ENCODE peak calls at places on chromosomes 11 and 22, in eight cellular contexts. Z, C, E, G, N, B, X and D are unnamed samples. For H3K4me1, the result is how much of the 10 kb centered on the place peaks cover.

GRCh38 chr11:112128483-112129121 is 35.3 kb downstream of the IL18 start:
- DNase-seq in Z (peak), C (no peak), E (peak), G (peak), N (peak), B (peak), X (peak), D (no peak)

GRCh38 chr22:32695451-32695891 is 106.0 kb upstream of the TIMP3 start:
- DNase-seq in Z (no peak), C (no peak), E (no peak), G (no peak), N (no peak), B (no peak), X (no peak), D (no peak)

GRCh38 chr11:73322111-73322985 is 14.3 kb downstream of the ARHGEF17 start:
- DNase-seq in Z (peak), C (no peak), E (no peak), G (no peak), N (no peak), B (no peak), X (no peak), D (no peak)

GRCh38 chr11:115384236-115384635 is 120.0 kb downstream of the CADM1 start:
- DNase-seq in Z (no peak), C (no peak), E (no peak), G (no peak), N (no peak), B (no peak), X (no peak), D (no peak)

GRCh38 chr11:120244476-120244875 is 4.5 kb downstream of the POU2F3 start:
- DNase-seq in Z (no peak), C (no peak), E (no peak), G (no peak), N (no peak), B (no peak), X (no peak), D (no peak)

GRCh38 chr11:6397156-6397555 is 6.9 kb downstream of the SMPD1 start:
- DNase-seq in Z (no peak), C (no peak), E (no peak), G (no peak), N (no peak), B (no peak), X (peak), D (no peak)

GRCh38 chr11:60840711-60841430 is 1.0 kb upstream of the CCDC86 start:
- DNase-seq in Z (peak), C (peak), E (no peak), G (no peak), N (no peak), B (no peak), X (no peak), D (no peak)

GRCh38 chr11:110896358-110896757 is 184.1 kb upstream of the ARHGAP20 start:
- DNase-seq in Z (no peak), C (no peak), E (no peak), G (no peak), N (no peak), B (no peak), X (peak), D (no peak)

GRCh38 chr11:1298695-1299492 is 10.5 kb downstream of the TOLLIP start:
- DNase-seq in Z (peak), C (peak), E (peak), G (peak), N (peak), B (peak), X (peak), D (peak)

GRCh38 chr11:46918087-46918751 is at the start of gene LRP4:
- DNase-seq in Z (peak), C (peak), E (peak), G (peak), N (peak), B (no peak), X (no peak), D (peak)

GRCh38 chr11:78231962-78232459 is 43.3 kb downstream of the USP35 start:
- DNase-seq in Z (peak), C (no peak), E (no peak), G (no peak), N (no peak), B (no peak), X (no peak), D (no peak)

GRCh38 chr22:18970180-18970947 is 34.3 kb upstream of the PRODH start:
- DNase-seq in Z (no peak), C (no peak), E (peak), G (no peak), N (no peak), B (no peak), X (no peak), D (no peak)

GRCh38 chr11:128663824-128664223 is 30.0 kb upstream of the FLI1 start:
- DNase-seq in Z (no peak), C (no peak), E (no peak), G (no peak), N (no peak), B (no peak), X (no peak), D (no peak)

GRCh38 chr22:47596176-47596690 is 833.8 kb downstream of the TBC1D22A start:
- DNase-seq in Z (no peak), C (no peak), E (no peak), G (no peak), N (no peak), B (no peak), X (no peak), D (no peak)

GRCh38 chr11:66022401-66023185 is 3.7 kb downstream of the CATSPER1 start:
- DNase-seq in Z (peak), C (peak), E (peak), G (peak), N (peak), B (peak), X (peak), D (peak)

GRCh38 chr11:12671378-12671777 is 2.8 kb upstream of the TEAD1 start:
- DNase-seq in Z (no peak), C (no peak), E (no peak), G (no peak), N (no peak), B (no peak), X (no peak), D (no peak)

DNA sequence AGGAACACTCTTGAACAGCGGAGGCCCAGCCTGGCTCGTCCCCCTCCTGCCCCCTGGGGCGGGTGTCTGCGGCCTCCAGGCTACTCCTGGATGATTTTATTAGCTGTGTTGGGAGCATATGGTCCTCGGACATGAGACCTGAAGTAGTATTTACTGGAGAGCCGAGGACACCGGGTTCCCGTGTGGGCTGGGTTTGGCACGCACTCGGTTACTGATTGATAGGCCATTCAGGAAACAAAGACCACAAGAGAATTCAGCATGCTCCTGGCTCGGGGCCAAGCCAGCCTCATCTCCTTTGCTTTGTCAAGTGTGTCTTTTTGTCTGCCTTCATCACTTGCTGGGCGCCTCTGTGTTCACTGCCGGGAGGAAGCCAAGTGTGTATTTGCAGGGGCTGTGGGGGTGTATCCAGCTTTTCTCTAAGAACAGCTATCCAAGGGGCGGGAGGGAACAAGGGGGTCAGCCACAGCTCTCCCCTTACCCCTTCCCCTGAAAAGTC is 9.7 kb downstream of the FXYD2 start:
- DNase-seq in Z (peak), C (peak), E (peak), G (peak), N (peak), B (peak), X (peak), D (no peak)
- TF ChIP-seq POLR2A in Z (no peak), C (no peak), E (no peak), G (no peak), N (no peak), B (no peak), X (no peak), D (no peak)

DNA sequence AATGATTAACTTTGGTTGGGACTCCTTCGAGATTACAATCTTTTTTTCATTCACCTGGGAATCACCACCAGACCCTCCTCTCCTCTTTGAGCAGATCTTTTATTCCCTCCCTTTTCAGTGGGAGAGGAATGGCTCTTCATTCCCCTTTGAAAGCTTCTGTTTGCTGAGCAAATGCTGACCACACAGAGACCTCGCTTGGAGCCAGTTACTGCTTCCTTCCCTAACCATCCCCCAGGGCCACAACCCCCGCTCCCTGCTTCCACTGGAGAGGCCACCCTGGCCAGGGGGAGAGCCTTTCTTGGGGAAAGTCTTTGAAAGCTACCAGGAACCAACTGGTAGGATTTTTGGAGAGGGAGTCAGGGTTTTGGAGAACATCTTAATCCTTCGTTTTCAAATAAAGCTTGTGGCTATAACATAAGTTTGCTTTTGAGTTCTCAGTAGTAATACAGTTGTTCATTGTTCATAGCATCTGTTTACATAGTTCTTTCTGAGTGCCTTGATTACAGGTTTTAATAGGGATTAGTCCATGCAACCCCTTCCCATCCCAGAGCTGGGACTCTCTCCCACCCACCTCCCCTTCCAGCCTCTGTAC is 138.4 kb downstream of the DBX1 start:
- DNase-seq in Z (no peak), C (no peak), E (no peak), G (no peak), N (no peak), B (no peak), X (no peak), D (no peak)
- H3K4me1 ChIP-seq in Z (under half), C (under half), E (under half), G (under half), N (under half), B (under half), X (under half), D (under half)

GRCh38 chr22:30326704-30327362 is at the start of gene TBC1D10A:
- DNase-seq in Z (peak), C (peak), E (peak), G (peak), N (peak), B (peak), X (peak), D (peak)
- TF ChIP-seq CTCF in Z (no peak), C (no peak), E (peak), G (no peak), N (no peak), B (no peak), X (no peak), D (no peak)

GRCh38 chr11:39361557-39361956 is 2097.9 kb downstream of the LRRC4C start:
- DNase-seq in Z (no peak), C (no peak), E (no peak), G (no peak), N (no peak), B (no peak), X (no peak), D (no peak)
- TF ChIP-seq POLR2A in Z (no peak), C (no peak), E (no peak), G (no peak), N (no peak), B (no peak), X (no peak), D (no peak)

GRCh38 chr11:123182101-123182500 is 12.9 kb downstream of the CLMP start:
- DNase-seq in Z (no peak), C (no peak), E (no peak), G (no peak), N (no peak), B (no peak), X (no peak), D (no peak)

GRCh38 chr11:123180166-123180565 is 14.9 kb downstream of the CLMP start:
- DNase-seq in Z (no peak), C (no peak), E (no peak), G (no peak), N (no peak), B (peak), X (no peak), D (no peak)

GRCh38 chr11:123179571-123179970 is 15.5 kb downstream of the CLMP start:
- DNase-seq in Z (no peak), C (no peak), E (peak), G (no peak), N (no peak), B (no peak), X (no peak), D (no peak)

GRCh38 chr11:123180574-123180973 is 14.5 kb downstream of the CLMP start:
- DNase-seq in Z (no peak), C (no peak), E (no peak), G (no peak), N (no peak), B (no peak), X (no peak), D (no peak)

DNA sequence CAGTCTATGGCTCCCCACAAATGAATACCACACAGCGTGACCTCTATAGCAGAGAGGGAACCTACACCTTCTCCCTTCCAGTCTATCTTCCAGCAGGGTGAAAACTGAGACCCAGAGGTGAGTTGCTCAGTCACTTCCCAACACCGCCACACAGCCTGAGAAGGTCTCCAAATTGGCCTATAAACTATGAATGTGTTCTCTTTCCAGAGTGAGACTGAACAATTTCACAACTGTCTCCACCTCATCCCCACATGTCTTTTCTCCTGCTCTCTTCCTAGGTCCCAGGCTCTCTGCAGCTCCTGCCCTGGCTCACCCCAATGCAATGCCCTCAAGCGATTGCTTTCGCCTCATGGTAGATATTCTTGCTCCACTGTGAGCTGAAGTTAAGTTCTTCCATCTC is 14.0 kb downstream of the CLMP start:
- DNase-seq in Z (no peak), C (no peak), E (no peak), G (no peak), N (no peak), B (no peak), X (no peak), D (no peak)
- H3K4me1 ChIP-seq in Z (under half), C (under half), E (under half), G (under half), N (under half), B (under half), X (under half), D (under half)

DNA sequence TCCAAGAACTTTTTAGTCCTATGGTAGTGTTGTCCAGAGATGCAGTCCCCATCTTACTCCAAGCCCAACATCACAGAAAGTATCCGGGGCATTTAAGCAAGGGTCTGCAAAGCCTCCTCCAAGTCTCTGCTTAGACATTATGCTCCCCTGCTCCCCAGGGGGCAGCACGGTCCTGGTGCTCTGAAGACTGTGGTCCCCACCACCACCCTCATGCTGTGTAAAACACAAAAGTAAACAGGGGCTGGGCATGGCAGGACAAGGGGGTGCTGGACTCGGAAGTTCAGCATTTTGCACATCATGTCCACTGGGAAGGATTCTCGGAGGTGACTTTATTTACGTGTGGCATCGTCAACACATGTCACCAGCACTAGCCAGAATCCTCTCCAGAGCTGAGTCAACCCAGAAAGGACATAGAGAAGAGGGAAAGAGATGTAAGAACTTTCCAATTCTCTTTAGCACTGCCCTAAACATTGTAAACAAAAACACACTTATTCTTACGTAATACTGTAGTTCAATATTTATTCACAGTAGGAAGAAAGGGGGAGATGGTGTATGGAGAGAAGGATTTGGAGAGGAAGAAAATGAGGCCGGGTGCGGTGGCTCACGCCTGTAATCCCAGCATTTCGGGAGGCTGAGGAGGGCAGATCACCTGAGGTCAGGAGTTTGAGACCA is 37.7 kb downstream of the TCIRG1 start:
- DNase-seq in Z (no peak), C (no peak), E (peak), G (no peak), N (no peak), B (no peak), X (no peak), D (no peak)
- TF ChIP-seq CTCF in Z (no peak), C (no peak), E (peak), G (no peak), N (no peak), B (peak), X (no peak), D (no peak)

DNA sequence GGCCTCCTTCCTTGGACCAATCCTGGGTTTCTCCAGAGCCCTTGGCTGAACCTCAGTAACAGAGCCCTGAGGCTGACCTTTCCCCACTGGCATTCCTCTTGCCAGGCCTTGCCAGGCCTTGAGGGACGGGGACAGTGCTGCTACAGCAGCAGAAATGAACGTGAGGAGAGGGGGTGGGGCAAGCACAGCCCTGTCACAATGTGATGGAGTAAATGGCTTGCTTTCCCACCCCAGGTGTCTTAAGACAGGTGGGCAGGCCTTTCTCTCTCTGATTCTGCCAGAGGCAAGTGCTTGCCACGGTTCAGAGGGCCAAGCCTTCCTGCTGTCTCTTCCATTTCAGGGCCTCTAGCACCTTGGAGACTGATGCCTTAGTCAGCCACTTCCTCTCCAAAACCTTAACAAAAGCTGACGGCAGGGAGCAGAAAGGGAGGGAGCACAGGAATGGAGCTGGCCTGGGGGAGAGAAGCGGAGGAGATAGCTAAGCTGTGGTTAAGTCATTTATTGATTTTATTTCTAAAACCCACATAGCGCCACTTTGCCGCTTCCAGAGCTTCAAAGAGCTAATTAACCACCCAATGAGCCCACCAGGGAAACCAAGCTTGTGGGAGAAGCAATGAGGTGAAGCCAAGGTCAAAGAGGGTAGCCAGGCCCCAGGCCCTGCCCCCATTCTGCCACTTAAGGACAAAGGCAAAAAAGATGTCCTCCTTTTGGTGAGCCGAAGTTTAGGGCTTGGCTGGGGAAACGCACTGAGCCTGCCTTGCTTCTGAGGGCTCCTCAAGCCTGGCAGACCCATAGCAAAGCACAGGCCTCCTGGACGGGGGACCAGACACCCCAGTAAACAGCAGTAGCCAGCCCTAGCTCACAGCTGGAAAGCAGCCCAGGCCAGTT is 3.4 kb upstream of the PYGM start:
- DNase-seq in Z (no peak), C (no peak), E (peak), G (peak), N (peak), B (no peak), X (peak), D (no peak)
- TF ChIP-seq POLR2A in Z (no peak), C (no peak), E (no peak), G (no peak), N (no peak), B (no peak), X (no peak), D (no peak)

DNA sequence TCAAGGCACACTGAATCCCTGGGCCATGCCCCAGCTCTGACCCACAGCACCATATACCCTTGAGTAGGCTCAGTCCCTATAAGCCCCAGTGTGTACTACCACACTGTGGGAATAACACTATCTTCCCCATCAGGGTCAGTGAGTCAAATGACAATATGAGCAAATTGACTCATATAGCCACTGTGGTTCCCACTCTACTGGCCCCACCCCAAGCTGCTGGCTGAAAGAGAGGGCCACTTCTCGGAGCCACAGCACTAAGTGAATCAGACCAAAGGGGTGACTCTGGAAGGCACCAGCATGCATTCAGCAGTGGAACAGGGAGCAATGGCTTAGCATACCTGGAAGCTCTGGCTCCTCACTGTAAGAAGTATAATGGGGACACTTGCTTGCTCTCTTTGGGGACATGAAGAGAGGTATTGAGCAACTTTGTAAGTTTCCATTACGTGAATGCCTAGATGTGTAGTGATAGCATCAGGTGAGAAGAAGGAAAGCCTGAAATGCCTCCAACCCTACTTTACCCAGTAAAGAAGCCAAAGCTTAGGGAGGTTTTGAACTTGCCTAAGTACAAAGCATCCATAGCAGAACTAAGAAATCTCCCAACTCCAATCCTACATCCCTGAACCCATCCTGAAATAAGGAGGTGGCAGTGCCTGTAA is 13.5 kb downstream of the CD59 start:
- DNase-seq in Z (no peak), C (no peak), E (no peak), G (no peak), N (no peak), B (peak), X (peak), D (no peak)
- H3K4me1 ChIP-seq in Z (under half), C (half or more), E (under half), G (under half), N (half or more), B (half or more), X (under half), D (under half)

GRCh38 chr11:45178890-45179663 is 32.6 kb downstream of the PRDM11 start:
- DNase-seq in Z (no peak), C (no peak), E (no peak), G (no peak), N (no peak), B (no peak), X (no peak), D (no peak)

GRCh38 chr11:45179686-45180085 is 33.2 kb downstream of the PRDM11 start:
- DNase-seq in Z (no peak), C (no peak), E (no peak), G (no peak), N (no peak), B (no peak), X (no peak), D (no peak)

GRCh38 chr11:45181595-45182550 is 35.4 kb downstream of the PRDM11 start:
- DNase-seq in Z (no peak), C (peak), E (no peak), G (no peak), N (no peak), B (no peak), X (no peak), D (no peak)

GRCh38 chr11:45180888-45181594 is 34.6 kb downstream of the PRDM11 start:
- DNase-seq in Z (peak), C (peak), E (peak), G (peak), N (peak), B (peak), X (peak), D (peak)

GRCh38 chr11:45180158-45180887 is 33.9 kb downstream of the PRDM11 start:
- DNase-seq in Z (peak), C (peak), E (peak), G (peak), N (peak), B (peak), X (peak), D (peak)
- TF ChIP-seq CTCF in Z (peak), C (peak), E (peak), G (peak), N (no peak), B (peak), X (peak), D (no peak)